ENCODE peak calls at places on chromosomes 1 and 21, in four cellular contexts. One of them, this sample, is unnamed. For H3K4me1, the result is how much of the 10 kb centered on the place peaks cover.

GRCh38 chr1:51541313-51542050 is 22.4 kb upstream of the EPS15 start:
- DNase-seq in sigmoid colon: no peak
- DNase-seq in PC-3: peak
- DNase-seq in lower lobe of right lung: no peak
- DNase-seq in this sample: no peak

GRCh38 chr21:25911730-25912401 is 177.1 kb downstream of the GABPA start:
- DNase-seq in sigmoid colon: no peak
- DNase-seq in lower lobe of right lung: no peak
- DNase-seq in PC-3: no peak
- DNase-seq in this sample: peak

GRCh38 chr1:9181176-9181906 is 52.4 kb upstream of the GPR157 start:
- DNase-seq in sigmoid colon: peak
- DNase-seq in PC-3: peak
- DNase-seq in lower lobe of right lung: peak
- DNase-seq in this sample: peak

GRCh38 chr1:147466543-147466942 is 74.8 kb upstream of the BCL9 start:
- DNase-seq in sigmoid colon: no peak
- DNase-seq in lower lobe of right lung: no peak
- DNase-seq in PC-3: no peak
- DNase-seq in this sample: no peak

GRCh38 chr1:226444901-226445300 is 37.0 kb upstream of the PARP1 start:
- DNase-seq in sigmoid colon: no peak
- DNase-seq in PC-3: no peak
- DNase-seq in lower lobe of right lung: no peak
- DNase-seq in this sample: no peak

GRCh38 chr21:42563261-42564045 is 49.8 kb downstream of the SLC37A1 start:
- DNase-seq in PC-3: no peak
- DNase-seq in sigmoid colon: peak
- DNase-seq in lower lobe of right lung: peak
- DNase-seq in this sample: peak

GRCh38 chr1:38221006-38221649 is 174.5 kb upstream of the POU3F1 start:
- DNase-seq in sigmoid colon: no peak
- DNase-seq in PC-3: no peak
- DNase-seq in lower lobe of right lung: no peak
- DNase-seq in this sample: no peak

GRCh38 chr1:237864338-237865244 is 26.1 kb downstream of the ZP4 start:
- DNase-seq in lower lobe of right lung: peak
- DNase-seq in sigmoid colon: peak
- DNase-seq in PC-3: peak
- DNase-seq in this sample: peak

GRCh38 chr1:38848069-38848468 is 11.5 kb downstream of the RRAGC start:
- DNase-seq in sigmoid colon: no peak
- DNase-seq in lower lobe of right lung: no peak
- DNase-seq in PC-3: no peak
- DNase-seq in this sample: no peak

GRCh38 chr1:150810958-150811676 is 3.1 kb upstream of the CTSK start:
- DNase-seq in sigmoid colon: no peak
- DNase-seq in PC-3: no peak
- DNase-seq in lower lobe of right lung: no peak
- DNase-seq in this sample: no peak

GRCh38 chr1:205927247-205927646 is 16.0 kb downstream of the SLC26A9 start:
- DNase-seq in sigmoid colon: no peak
- DNase-seq in PC-3: no peak
- DNase-seq in lower lobe of right lung: no peak
- DNase-seq in this sample: no peak

GRCh38 chr1:182927693-182928433 is 25.1 kb downstream of the SHCBP1L start:
- DNase-seq in sigmoid colon: no peak
- DNase-seq in PC-3: no peak
- DNase-seq in lower lobe of right lung: no peak
- DNase-seq in this sample: no peak

GRCh38 chr1:155379180-155379876 is 58.6 kb downstream of the RUSC1 start:
- DNase-seq in PC-3: peak
- DNase-seq in lower lobe of right lung: no peak
- DNase-seq in sigmoid colon: no peak
- DNase-seq in this sample: no peak

GRCh38 chr1:241640867-241641542 is 836 bp upstream of the CHML start:
- DNase-seq in PC-3: peak
- DNase-seq in lower lobe of right lung: no peak
- DNase-seq in sigmoid colon: no peak
- DNase-seq in this sample: no peak
- H3K4me3 ChIP-seq in PC-3: peak
- H3K4me3 ChIP-seq in lower lobe of right lung: peak
- H3K4me3 ChIP-seq in sigmoid colon: peak
- H3K4me3 ChIP-seq in this sample: no peak

GRCh38 chr1:40723196-40723955 is 31.9 kb downstream of the NFYC start:
- DNase-seq in PC-3: peak
- DNase-seq in lower lobe of right lung: peak
- DNase-seq in sigmoid colon: no peak
- DNase-seq in this sample: no peak
- H3K27ac ChIP-seq in PC-3: no peak
- H3K27ac ChIP-seq in lower lobe of right lung: peak
- H3K27ac ChIP-seq in sigmoid colon: peak
- H3K27ac ChIP-seq in this sample: no peak

DNA sequence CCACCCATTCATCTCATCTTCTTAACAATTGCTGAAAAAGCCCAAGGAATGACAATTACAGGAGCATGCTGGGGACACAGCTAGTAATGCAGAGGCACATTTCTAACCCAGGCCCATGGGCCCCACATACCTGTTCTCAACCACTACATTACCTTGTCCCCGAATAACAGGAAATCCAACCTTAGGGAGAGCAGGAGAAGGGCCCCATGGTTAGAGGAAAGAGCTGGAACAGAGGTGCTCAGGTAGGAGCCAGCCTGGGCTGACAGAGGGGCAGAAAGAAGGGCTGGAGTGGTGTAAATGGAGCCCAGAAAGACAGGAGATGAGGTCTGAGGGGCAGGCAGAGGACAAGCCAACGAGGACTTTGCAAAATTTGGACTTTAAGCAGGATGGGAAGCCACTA is 11.4 kb upstream of the S100A8 start:
- DNase-seq in lower lobe of right lung: no peak
- DNase-seq in sigmoid colon: no peak
- DNase-seq in PC-3: no peak
- DNase-seq in this sample: no peak
- H3K4me1 ChIP-seq in lower lobe of right lung: under half
- H3K4me1 ChIP-seq in sigmoid colon: under half
- H3K4me1 ChIP-seq in PC-3: under half
- H3K4me1 ChIP-seq in this sample: under half

GRCh38 chr21:41170442-41170841 is 2.5 kb downstream of the BACE2 start:
- DNase-seq in lower lobe of right lung: no peak
- DNase-seq in PC-3: peak
- DNase-seq in sigmoid colon: no peak
- DNase-seq in this sample: peak

GRCh38 chr21:41169258-41169576 is 1.3 kb downstream of the BACE2 start:
- DNase-seq in sigmoid colon: no peak
- DNase-seq in lower lobe of right lung: no peak
- DNase-seq in PC-3: no peak
- DNase-seq in this sample: no peak

GRCh38 chr21:41168391-41169257 is 664 bp downstream of the BACE2 start:
- DNase-seq in sigmoid colon: peak
- DNase-seq in lower lobe of right lung: peak
- DNase-seq in PC-3: peak
- DNase-seq in this sample: peak

GRCh38 chr21:41171210-41171609 is 3.2 kb downstream of the BACE2 start:
- DNase-seq in sigmoid colon: peak
- DNase-seq in PC-3: peak
- DNase-seq in lower lobe of right lung: peak
- DNase-seq in this sample: peak

DNA sequence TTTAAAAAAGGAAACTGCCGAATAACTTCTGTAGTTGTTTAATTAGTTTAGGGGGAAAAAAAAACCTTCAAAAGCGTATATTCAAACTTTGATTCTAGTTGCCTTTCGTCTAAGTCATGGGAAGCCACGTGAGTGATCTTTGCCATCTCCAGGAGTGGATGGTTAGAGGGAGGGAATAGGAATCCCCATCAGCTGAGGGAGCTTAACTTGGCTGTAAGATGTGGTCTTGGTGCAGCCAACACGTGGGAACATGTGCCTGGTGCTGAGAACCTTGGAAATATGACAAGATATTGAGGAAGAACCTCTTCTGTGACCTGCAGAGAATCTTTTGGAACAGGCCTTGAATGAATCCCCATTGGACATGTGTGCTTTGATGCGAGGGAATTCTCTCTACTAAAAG is 1.7 kb downstream of the BACE2 start:
- DNase-seq in sigmoid colon: no peak
- DNase-seq in lower lobe of right lung: no peak
- DNase-seq in PC-3: no peak
- DNase-seq in this sample: no peak
- H3K4me3 ChIP-seq in sigmoid colon: no peak
- H3K4me3 ChIP-seq in lower lobe of right lung: peak
- H3K4me3 ChIP-seq in PC-3: peak
- H3K4me3 ChIP-seq in this sample: no peak

DNA sequence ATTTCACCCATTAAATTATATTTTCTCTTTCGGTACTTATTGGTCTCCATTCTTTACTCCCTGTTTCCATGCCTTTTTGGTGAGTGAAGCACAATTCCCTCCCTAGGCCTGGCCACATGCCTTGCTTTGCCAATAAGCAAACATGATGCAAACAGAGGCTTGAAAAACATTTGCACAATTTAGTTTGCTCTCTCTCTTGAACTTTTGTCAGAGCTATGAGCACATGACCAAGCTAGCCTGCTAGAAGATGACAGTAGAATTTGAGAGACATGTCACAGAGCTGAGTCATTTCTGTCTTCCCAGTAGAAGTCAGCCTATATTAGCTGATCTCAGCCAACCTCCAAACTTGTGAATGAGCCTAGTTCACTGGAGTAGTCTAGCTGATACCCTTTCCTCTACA is 24.6 kb downstream of the ANGPTL3 start:
- DNase-seq in lower lobe of right lung: no peak
- DNase-seq in sigmoid colon: no peak
- DNase-seq in PC-3: peak
- DNase-seq in this sample: peak
- H3K27ac ChIP-seq in lower lobe of right lung: no peak
- H3K27ac ChIP-seq in sigmoid colon: no peak
- H3K27ac ChIP-seq in PC-3: no peak
- H3K27ac ChIP-seq in this sample: no peak

GRCh38 chr1:1434812-1435093 is 737 bp upstream of the VWA1 start:
- DNase-seq in lower lobe of right lung: no peak
- DNase-seq in sigmoid colon: no peak
- DNase-seq in PC-3: no peak
- DNase-seq in this sample: no peak

GRCh38 chr1:1432951-1433803 is 2.3 kb upstream of the VWA1 start:
- DNase-seq in sigmoid colon: peak
- DNase-seq in lower lobe of right lung: peak
- DNase-seq in PC-3: peak
- DNase-seq in this sample: peak

GRCh38 chr1:1434131-1434811 is 1.2 kb upstream of the VWA1 start:
- DNase-seq in lower lobe of right lung: peak
- DNase-seq in sigmoid colon: peak
- DNase-seq in PC-3: no peak
- DNase-seq in this sample: peak

GRCh38 chr1:1432566-1432950 is 2.9 kb upstream of the VWA1 start:
- DNase-seq in PC-3: no peak
- DNase-seq in lower lobe of right lung: no peak
- DNase-seq in sigmoid colon: no peak
- DNase-seq in this sample: no peak

DNA sequence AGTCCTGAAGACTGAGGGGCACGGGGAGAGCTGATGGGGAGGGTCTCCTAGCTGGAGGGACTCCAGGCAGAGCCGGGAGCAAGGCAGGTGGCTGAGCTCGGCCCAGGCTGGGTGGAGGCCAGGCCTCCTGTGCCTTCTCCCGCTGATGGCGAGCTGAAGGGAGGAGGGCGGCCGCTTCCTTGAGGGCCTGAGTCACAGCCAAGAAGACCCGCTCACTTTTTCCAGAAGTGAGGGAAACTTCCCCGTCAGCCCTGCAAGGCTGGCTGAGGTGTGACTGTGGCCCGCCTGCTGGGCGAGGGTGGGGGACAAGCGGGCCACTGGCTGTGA is 1.7 kb upstream of the VWA1 start:
- DNase-seq in lower lobe of right lung: no peak
- DNase-seq in PC-3: peak
- DNase-seq in sigmoid colon: no peak
- DNase-seq in this sample: peak
- H3K4me1 ChIP-seq in lower lobe of right lung: half or more
- H3K4me1 ChIP-seq in PC-3: under half
- H3K4me1 ChIP-seq in sigmoid colon: under half
- H3K4me1 ChIP-seq in this sample: under half

DNA sequence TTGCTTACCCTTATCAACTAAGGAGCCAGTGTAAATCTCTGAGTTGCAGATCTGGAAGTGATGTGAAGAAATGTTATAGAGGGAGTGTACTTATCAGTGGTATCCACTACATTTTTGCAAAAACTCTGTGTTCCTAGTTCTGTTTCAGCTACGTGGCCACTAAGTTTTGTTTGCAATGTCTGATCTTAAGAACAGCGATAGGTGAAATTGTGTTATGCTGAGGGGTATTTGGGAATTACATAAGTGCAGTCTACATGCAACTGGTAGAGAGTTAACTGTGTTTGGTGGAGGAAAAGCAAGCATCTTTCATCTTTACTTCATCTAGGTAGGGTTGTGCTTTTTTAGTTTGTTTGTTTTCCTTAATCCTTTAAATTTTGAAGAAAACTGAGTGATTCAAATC is 198.8 kb upstream of the SGIP1 start:
- DNase-seq in PC-3: no peak
- DNase-seq in lower lobe of right lung: no peak
- DNase-seq in sigmoid colon: no peak
- DNase-seq in this sample: no peak
- H3K4me3 ChIP-seq in PC-3: no peak
- H3K4me3 ChIP-seq in lower lobe of right lung: peak
- H3K4me3 ChIP-seq in sigmoid colon: no peak
- H3K4me3 ChIP-seq in this sample: peak

This sample was measured in right cardiac atrium.